ENCODE peak calls at places on chromosome 20, in eight cellular contexts. V is cardiac muscle cell, S is colonic mucosa, B is BJ, P is PC-3, U is left lung, N is HFF-Myc, Q is right atrium auricular region. A is an unnamed sample.

GRCh38 chr20:23641936-23642751 is 4.4 kb upstream of the CST3 start:
- DNase-seq in N (peak; percentile 39), P (peak; percentile 75), Q (no peak), B (peak; percentile 35), V (no peak), S (no peak), U (no peak), A (peak; percentile 87)

GRCh38 chr20:63772781-63773520 is 33.4 kb downstream of the SLC2A4RG start:
- DNase-seq in U (no peak), N (no peak), P (peak; percentile 55), Q (no peak), S (no peak), B (no peak), V (no peak), A (peak; percentile 16)

GRCh38 chr20:24469116-24470030 is at the start of gene SYNDIG1:
- DNase-seq in P (no peak), S (no peak), B (no peak), N (no peak), V (peak; percentile 66), Q (no peak), U (no peak), A (no peak)

GRCh38 chr20:35772563-35773058 is 796 bp downstream of the PHF20 start:
- DNase-seq in N (no peak), V (no peak), U (no peak), P (no peak), S (no peak), Q (no peak), B (no peak), A (no peak)

GRCh38 chr20:33656783-33657703 is 5.1 kb upstream of the C20orf144 start:
- DNase-seq in B (no peak), V (no peak), S (no peak), U (no peak), Q (no peak), P (no peak), N (no peak), A (no peak)

GRCh38 chr20:58238490-58238889 is 10.0 kb upstream of the ANKRD60 start:
- DNase-seq in Q (no peak), B (no peak), P (no peak), N (no peak), V (no peak), S (peak; percentile 10), U (no peak), A (no peak)

GRCh38 chr20:2326046-2326445 is 30.2 kb downstream of the TGM3 start:
- DNase-seq in B (no peak), V (no peak), N (no peak), U (no peak), S (no peak), P (no peak), Q (no peak), A (no peak)

GRCh38 chr20:36549628-36549941 is 8.3 kb downstream of the MYL9 start:
- DNase-seq in U (no peak), N (no peak), V (no peak), B (no peak), S (no peak), P (no peak), Q (no peak), A (no peak)

GRCh38 chr20:2234788-2235187 is 61.0 kb upstream of the TGM3 start:
- DNase-seq in V (no peak), B (no peak), P (no peak), Q (no peak), S (no peak), U (no peak), N (no peak), A (no peak)

GRCh38 chr20:24721891-24722530 is 227.1 kb upstream of the CST7 start:
- DNase-seq in Q (no peak), V (no peak), B (no peak), N (no peak), S (no peak), P (no peak), U (no peak), A (no peak)

GRCh38 chr20:57756213-57756612 is 46.4 kb upstream of the PMEPA1 start:
- DNase-seq in S (no peak), N (no peak), B (no peak), P (no peak), V (no peak), U (peak; percentile 10), Q (no peak), A (no peak)

GRCh38 chr20:40659567-40659966 is 29.5 kb downstream of the MAFB start:
- DNase-seq in N (no peak), P (no peak), Q (no peak), B (no peak), V (no peak), U (no peak), S (no peak), A (no peak)

GRCh38 chr20:22745194-22745500 is 160.8 kb upstream of the FOXA2 start:
- DNase-seq in N (no peak), V (no peak), B (no peak), U (no peak), Q (no peak), P (no peak), S (no peak), A (no peak)

GRCh38 chr20:37727957-37728634 is 34.3 kb downstream of the CTNNBL1 start:
- DNase-seq in P (no peak), B (no peak), N (no peak), Q (no peak), S (no peak), U (no peak), V (no peak), A (no peak)

GRCh38 chr20:21124190-21124589 is 1.7 kb upstream of the KIZ start:
- DNase-seq in V (no peak), P (no peak), U (no peak), Q (no peak), N (no peak), B (no peak), S (no peak), A (no peak)

GRCh38 chr20:21129861-21130260 is 4.0 kb downstream of the KIZ start:
- DNase-seq in P (no peak), N (no peak), B (no peak), S (no peak), V (no peak), Q (no peak), U (no peak), A (no peak)

GRCh38 chr20:21125849-21126840 is at the start of gene KIZ:
- DNase-seq in P (peak; percentile 98), N (peak; percentile 66), B (peak; percentile 59), S (peak; percentile 98), V (peak; percentile 98), U (peak; percentile 97), Q (peak; percentile 94), A (peak; percentile 98)

GRCh38 chr20:21127201-21127981 is 1.5 kb downstream of the KIZ start:
- DNase-seq in N (no peak), P (peak; percentile 34), B (no peak), Q (no peak), U (no peak), V (no peak), S (no peak), A (no peak)

GRCh38 chr20:21125072-21125848 is 622 bp upstream of the KIZ start:
- DNase-seq in B (peak; percentile 5), P (peak; percentile 62), N (peak; percentile 33), U (no peak), V (peak; percentile 54), S (peak; percentile 60), Q (no peak), A (peak; percentile 48)
- TF ChIP-seq CTCF in B (peak; percentile 42), P (peak; percentile 37), N (no peak), U (no peak), V (peak; percentile 23), S (no peak), Q (no peak), A (peak; percentile 35)

GRCh38 chr20:10109621-10110020 is 74.8 kb downstream of the ANKEF1 start:
- DNase-seq in P (no peak), N (no peak), V (no peak), B (no peak), S (no peak), U (no peak), Q (no peak), A (no peak)
- TF ChIP-seq CTCF in P (no peak), N (no peak), V (no peak), B (no peak), S (no peak), U (no peak), Q (no peak), A (no peak)

GRCh38 chr20:45077559-45077958 is 23.4 kb downstream of the KCNS1 start:
- DNase-seq in V (no peak), B (no peak), S (no peak), N (no peak), Q (no peak), P (no peak), U (no peak), A (no peak)

GRCh38 chr20:45083127-45083526 is 17.8 kb downstream of the KCNS1 start:
- DNase-seq in N (no peak), Q (no peak), B (no peak), V (no peak), U (no peak), P (peak; percentile 8), S (no peak), A (no peak)

GRCh38 chr20:45085289-45085688 is 15.6 kb downstream of the KCNS1 start:
- DNase-seq in U (no peak), V (no peak), P (no peak), Q (no peak), S (no peak), N (no peak), B (no peak), A (no peak)

GRCh38 chr20:45082468-45082867 is 18.5 kb downstream of the KCNS1 start:
- DNase-seq in Q (no peak), V (no peak), N (no peak), P (no peak), S (no peak), B (no peak), U (no peak), A (no peak)

DNA sequence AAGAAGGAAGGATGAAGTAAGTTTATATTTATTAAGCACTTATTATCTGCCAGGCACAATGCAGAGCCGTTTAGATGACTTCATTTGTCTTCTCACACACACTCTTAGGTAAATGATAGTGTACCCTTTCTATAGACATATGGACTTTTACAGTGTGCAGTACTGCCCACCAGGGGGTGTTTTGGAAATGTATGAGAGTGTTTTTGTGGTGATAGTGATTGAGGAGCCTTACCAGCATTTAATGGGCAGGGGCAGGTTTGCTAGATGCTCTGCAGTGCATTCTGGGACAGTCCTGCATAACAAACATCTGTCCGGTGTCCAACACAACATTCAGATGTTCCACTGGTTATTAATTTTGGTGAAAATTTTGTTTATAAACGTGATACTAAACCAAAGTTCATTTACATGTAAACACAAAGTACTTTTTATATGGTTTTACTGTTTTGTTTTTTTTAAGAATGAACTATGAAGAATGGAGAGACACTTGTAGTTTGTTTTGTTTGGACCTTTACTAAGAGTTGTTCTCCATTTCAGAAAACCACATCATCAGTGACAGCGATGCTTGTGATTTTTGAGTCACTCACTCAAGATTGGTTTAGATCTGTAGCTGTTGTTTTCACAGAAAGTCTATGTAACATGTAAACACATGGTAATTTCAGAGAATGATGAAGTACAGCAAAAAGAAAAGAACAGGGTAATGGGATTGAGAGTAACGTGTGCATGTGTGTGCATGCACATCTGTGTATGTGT is 19.9 kb downstream of the KCNS1 start:
- DNase-seq in Q (no peak), B (no peak), U (no peak), P (peak; percentile 69), S (no peak), V (peak; percentile 3), N (no peak), A (no peak)
- TF ChIP-seq CTCF in Q (no peak), B (peak; percentile 54), U (no peak), P (peak; percentile 86), S (no peak), V (peak; percentile 60), N (peak; percentile 47), A (peak; percentile 33)

DNA sequence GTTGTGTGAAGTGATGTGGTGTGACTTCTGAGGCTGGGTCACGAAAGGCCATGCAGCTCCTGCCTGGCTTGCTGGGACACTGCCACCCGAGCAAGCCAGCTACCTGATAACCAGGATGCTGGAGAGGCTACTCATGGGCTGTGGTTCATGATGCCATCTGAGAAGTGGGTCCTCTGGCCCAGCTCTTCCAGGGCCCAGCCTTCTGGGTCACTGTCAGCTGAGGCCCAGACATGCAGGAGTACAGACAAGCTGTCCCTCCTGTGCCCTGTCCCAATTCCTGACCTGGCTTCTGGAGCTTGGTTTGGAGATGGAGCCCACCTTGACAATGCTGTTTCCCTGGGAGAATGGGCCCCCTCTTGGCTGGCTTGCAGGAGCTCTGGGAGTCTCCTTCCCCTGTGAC is 87.0 kb downstream of the DHX35 start:
- DNase-seq in V (no peak), S (no peak), P (no peak), N (no peak), Q (no peak), U (no peak), B (no peak), A (no peak)
- TF ChIP-seq CTCF in V (no peak), S (no peak), P (no peak), N (no peak), Q (no peak), U (no peak), B (no peak), A (no peak)